ENCODE peak calls at places on chromosomes 13 and 19, in four cellular contexts. J is CD4-positive, CD25-positive, alpha-beta regulatory T cell; V is esophagus squamous epithelium; C is colonic mucosa. X is an unnamed sample.

GRCh38 chr19:52028780-52029123 is 573 bp upstream of the ZNF614 start:
- DNase-seq in V (no peak), J (no peak), C (no peak), X (no peak)

GRCh38 chr19:45063851-45064801 is 12.2 kb downstream of the ZNF296 start:
- DNase-seq in C (no peak), J (no peak), V (no peak), X (no peak)

GRCh38 chr13:50390503-50391248 is 375.4 kb downstream of the KCNRG start:
- DNase-seq in V (no peak), C (no peak), J (no peak), X (no peak)

GRCh38 chr13:50592412-50593145 is 250.9 kb downstream of the DLEU7 start:
- DNase-seq in J (no peak), V (no peak), C (no peak), X (peak; percentile 74)

GRCh38 chr13:81929988-81930387 is 1589.1 kb upstream of the SPRY2 start:
- DNase-seq in C (no peak), V (no peak), J (no peak), X (peak; percentile 70)

GRCh38 chr13:41587490-41587889 is 130.1 kb downstream of the RGCC start:
- DNase-seq in J (no peak), C (no peak), V (no peak), X (no peak)

GRCh38 chr13:113448885-113449692 is 4.2 kb downstream of the ADPRHL1 start:
- DNase-seq in J (peak; percentile 7), C (peak; percentile 85), V (no peak), X (no peak)

GRCh38 chr19:43591904-43592772 is 3.8 kb downstream of the IRGQ start:
- DNase-seq in V (no peak), J (no peak), C (no peak), X (no peak)

GRCh38 chr19:41025871-41026270 is 34.8 kb downstream of the CYP2B6 start:
- DNase-seq in C (no peak), V (no peak), J (no peak), X (no peak)

GRCh38 chr19:30046522-30046921 is 104.5 kb downstream of the URI1 start:
- DNase-seq in C (no peak), V (no peak), J (no peak), X (no peak)

GRCh38 chr13:45500492-45501174 is 35.9 kb downstream of the COG3 start:
- DNase-seq in V (no peak), C (no peak), J (no peak), X (no peak)

GRCh38 chr19:5436101-5436947 is 18.9 kb upstream of the ZNRF4 start:
- DNase-seq in C (no peak), J (no peak), V (no peak), X (peak; percentile 78)

GRCh38 chr19:48644839-48645651 is 942 bp downstream of the CA11 start:
- DNase-seq in C (peak; percentile 75), V (no peak), J (peak; percentile 68), X (peak; percentile 84)

GRCh38 chr13:90757127-90757680 is 590.3 kb upstream of the MIR17HG start:
- DNase-seq in J (no peak), C (no peak), V (no peak), X (no peak)

GRCh38 chr19:48490980-48491792 is 20.4 kb downstream of the LMTK3 start:
- DNase-seq in C (peak; percentile 63), V (no peak), J (peak; percentile 50), X (peak; percentile 65)

GRCh38 chr13:37700887-37701286 is 102.3 kb upstream of the POSTN start:
- DNase-seq in V (no peak), J (no peak), C (no peak), X (peak; percentile 57)

GRCh38 chr13:44818428-44818827 is 170.8 kb downstream of the NUFIP1 start:
- DNase-seq in J (no peak), C (no peak), V (no peak), X (peak; percentile 20)

GRCh38 chr19:49852631-49853126 is 1.7 kb downstream of the PTOV1 start:
- DNase-seq in J (no peak), C (no peak), V (no peak), X (no peak)
- H3K4me3 ChIP-seq in J (peak overlapping the region; percentile 52), C (no peak overlapping the region), V (peak overlapping the region; percentile 98), X (peak overlapping the region; percentile 79)

DNA sequence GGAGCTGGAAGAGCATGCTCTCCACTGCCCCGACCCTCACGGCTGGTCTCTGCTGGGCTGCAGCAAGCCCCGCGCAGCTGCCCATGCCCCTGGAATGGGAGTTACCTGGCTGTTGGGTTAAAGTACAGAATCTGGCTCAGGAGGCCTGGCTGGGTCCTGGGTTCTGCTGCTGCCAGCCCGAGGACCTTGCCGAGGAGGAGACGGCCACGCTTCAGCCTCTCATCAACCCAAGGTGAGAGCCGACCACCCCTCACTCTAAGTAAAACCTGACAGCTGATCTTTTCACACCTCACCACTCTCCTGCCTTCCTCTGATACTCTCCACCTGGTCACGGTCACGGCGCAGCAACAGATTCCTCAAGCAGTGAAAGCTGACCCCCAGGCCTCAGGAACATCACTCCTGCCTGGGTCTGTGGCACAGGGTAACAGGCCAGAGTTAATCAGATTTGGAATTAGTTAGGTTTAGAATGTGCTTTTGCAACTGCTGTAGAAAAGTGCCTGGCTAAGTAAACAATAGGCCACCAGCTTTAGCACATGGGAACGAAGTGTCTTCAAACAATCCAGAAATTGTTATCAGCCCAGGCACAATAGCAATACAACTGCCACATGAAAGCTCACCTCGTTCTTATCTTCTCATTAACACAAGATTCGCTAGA is 20.5 kb downstream of the RAB20 start:
- DNase-seq in V (no peak), C (no peak), J (no peak), X (no peak)
- H3K36me3 ChIP-seq in V (no peaks in the 10 kb centered on the region), C (no peaks in the 10 kb centered on the region), J (no peaks in the 10 kb centered on the region), X (no peaks in the 10 kb centered on the region)

GRCh38 chr13:23463631-23464030 is 30.1 kb upstream of the SACS start:
- DNase-seq in J (no peak), V (no peak), C (no peak), X (no peak)
- H3K4me1 ChIP-seq in J (peaks cover 13% of the 10 kb centered on the region), V (no peaks in the 10 kb centered on the region), C (no peaks in the 10 kb centered on the region), X (peaks cover 12% of the 10 kb centered on the region)

DNA sequence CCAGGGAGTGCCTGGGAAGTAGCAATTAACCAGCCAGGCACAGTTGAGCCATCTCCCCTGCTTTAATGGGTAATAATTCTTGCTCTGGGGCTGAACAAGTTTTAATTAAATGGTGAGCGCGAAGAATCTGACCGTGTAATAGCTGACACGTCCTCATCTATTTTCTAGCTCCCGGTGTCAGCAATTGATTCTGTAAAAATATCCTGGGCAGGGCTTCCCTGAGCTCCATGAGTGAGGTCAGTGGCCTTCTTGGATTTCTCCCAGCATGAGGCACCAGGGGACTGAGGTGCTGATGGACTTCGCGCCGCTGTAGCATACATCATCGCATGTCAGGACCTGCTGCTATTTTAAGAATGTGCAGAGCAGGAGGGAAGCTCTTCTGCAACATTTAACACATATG is 27.0 kb downstream of the SIPA1L3 start:
- DNase-seq in V (no peak), J (no peak), C (no peak), X (peak; percentile 89)
- H3K4me3 ChIP-seq in V (no peak overlapping the region), J (no peak overlapping the region), C (no peak overlapping the region), X (no peak overlapping the region)